ENCODE peak calls at places on chromosome 10, in four cellular contexts. M is astrocyte of the spinal cord, V is MM.1S, E is heart left ventricle. Y is an unnamed sample.

GRCh38 chr10:133388973-133389818 is 4.8 kb upstream of the MTG1 start:
- DNase-seq in M (no peak), V (peak), E (no peak), Y (no peak)

GRCh38 chr10:101495324-101495925 is 92.6 kb downstream of the POLL start:
- DNase-seq in M (no peak), V (peak), E (no peak), Y (peak)

GRCh38 chr10:13051126-13051694 is 48.8 kb upstream of the OPTN start:
- DNase-seq in M (no peak), V (no peak), E (no peak), Y (no peak)

GRCh38 chr10:28291881-28292297 is 11.0 kb downstream of the MPP7 start:
- DNase-seq in M (peak), V (no peak), E (no peak), Y (peak)

GRCh38 chr10:22246680-22247391 is 29.0 kb upstream of the EBLN1 start:
- DNase-seq in M (peak), V (no peak), E (no peak), Y (peak)

GRCh38 chr10:100775346-100775745 is 30.0 kb downstream of the PAX2 start:
- DNase-seq in M (no peak), V (no peak), E (no peak), Y (no peak)

GRCh38 chr10:130340816-130341215 is 204.6 kb downstream of the GLRX3 start:
- DNase-seq in M (no peak), V (no peak), E (no peak), Y (no peak)

GRCh38 chr10:22466763-22467334 is 121.6 kb downstream of the SPAG6 start:
- DNase-seq in M (no peak), V (no peak), E (no peak), Y (no peak)

GRCh38 chr10:89332718-89333281 is 5.0 kb downstream of the IFIT3 start:
- DNase-seq in M (no peak), V (peak), E (no peak), Y (no peak)

GRCh38 chr10:120437541-120437940 is 19.5 kb upstream of the PLPP4 start:
- DNase-seq in M (no peak), V (no peak), E (no peak), Y (no peak)

GRCh38 chr10:91707236-91707635 is 74.4 kb upstream of the PPP1R3C start:
- DNase-seq in M (no peak), V (no peak), E (no peak), Y (no peak)
- TF ChIP-seq CTCF in M (no peak), V (no peak), E (no peak), Y (no peak)

DNA sequence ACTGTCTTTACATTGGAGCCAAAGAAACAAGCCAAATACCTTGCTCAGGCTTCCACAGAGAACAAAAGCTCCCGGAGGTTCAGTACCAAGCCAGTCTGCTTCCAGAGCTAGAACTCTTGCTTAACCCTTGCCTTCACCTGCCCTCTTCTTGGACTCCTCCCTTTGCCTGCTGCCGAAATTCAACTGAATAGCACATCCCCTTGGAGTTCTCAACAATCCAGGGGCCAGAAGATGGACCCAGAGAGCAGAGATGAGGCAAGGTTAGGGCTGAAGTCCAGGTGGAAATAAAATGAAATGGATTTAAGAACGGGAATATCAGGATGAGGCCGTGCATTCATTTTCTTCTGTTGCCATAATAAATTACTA is 876 bp upstream of the PIK3AP1 start:
- DNase-seq in M (no peak), V (no peak), E (no peak), Y (no peak)
- H3K4me3 ChIP-seq in M (no peak), V (peak), E (peak), Y (no peak)

DNA sequence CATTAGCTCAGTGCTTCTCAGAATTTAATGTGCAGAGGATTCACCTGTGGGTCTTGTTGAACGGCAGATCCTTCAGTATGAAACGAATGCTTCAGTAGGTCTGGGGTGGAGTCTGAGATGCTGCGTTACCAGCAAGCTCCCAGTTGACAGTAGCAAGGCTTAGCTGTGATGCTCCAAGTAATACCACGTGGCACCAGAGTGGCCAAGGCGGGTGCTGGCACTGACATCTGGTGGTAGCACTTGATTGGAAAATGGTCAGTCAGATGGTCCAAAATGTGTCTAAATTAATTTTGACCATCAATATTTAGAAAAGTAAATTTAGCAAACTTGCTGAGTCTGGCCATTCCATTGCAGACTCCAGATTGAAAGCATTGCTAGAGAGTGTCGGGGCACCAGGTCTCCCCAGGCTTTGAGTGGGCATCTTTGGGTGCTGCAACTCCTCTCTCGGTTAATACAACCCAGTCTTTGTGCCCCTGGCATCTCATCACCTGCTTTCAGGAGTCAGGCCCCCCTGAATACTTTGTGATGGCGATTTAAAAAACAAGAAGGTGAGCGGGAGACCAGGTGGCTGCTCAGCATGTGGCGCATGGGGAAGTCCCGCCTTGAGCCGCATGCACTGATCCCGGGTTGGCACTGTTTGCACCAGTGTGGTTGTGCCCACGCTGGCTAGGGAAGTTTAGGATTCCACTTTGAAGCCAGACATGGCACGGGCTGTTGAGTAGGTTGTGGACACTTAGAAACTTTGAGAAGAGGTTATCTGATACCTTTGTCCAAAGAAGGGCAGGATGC is 130.0 kb downstream of the NT5C2 start:
- DNase-seq in M (no peak), V (no peak), E (no peak), Y (no peak)
- TF ChIP-seq CTCF in M (peak), V (no peak), E (peak), Y (no peak)

GRCh38 chr10:103851261-103851660 is 4.1 kb downstream of the SH3PXD2A start:
- DNase-seq in M (no peak), V (no peak), E (no peak), Y (no peak)

GRCh38 chr10:103847909-103848468 is 7.4 kb downstream of the SH3PXD2A start:
- DNase-seq in M (no peak), V (no peak), E (no peak), Y (no peak)

GRCh38 chr10:103849212-103849877 is 6.0 kb downstream of the SH3PXD2A start:
- DNase-seq in M (no peak), V (no peak), E (no peak), Y (no peak)

GRCh38 chr10:103850572-103850895 is 4.8 kb downstream of the SH3PXD2A start:
- DNase-seq in M (no peak), V (no peak), E (no peak), Y (no peak)

GRCh38 chr10:103849880-103850571 is 5.3 kb downstream of the SH3PXD2A start:
- DNase-seq in M (peak), V (no peak), E (no peak), Y (peak)
- H3K4me3 ChIP-seq in M (no peak), V (no peak), E (peak), Y (no peak)

DNA sequence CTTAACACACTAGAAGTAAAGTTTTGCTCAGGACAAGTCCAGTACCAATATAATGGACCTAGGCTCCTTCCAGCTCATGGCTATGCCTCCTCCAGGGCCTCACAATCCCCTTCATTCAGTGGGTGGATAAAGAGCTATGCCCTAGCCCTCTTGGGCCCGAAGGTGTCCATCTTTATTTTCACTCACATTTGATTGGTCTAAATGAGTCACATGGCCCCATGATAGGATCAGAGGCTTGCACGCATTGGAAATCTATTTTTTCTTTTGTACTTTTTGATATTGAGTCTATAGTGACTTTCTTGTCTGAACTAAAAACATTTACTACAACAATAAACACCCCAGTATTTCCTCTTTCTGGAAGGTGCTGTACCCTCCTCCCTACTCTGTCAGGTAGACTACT is 202.6 kb upstream of the CTBP2 start:
- DNase-seq in M (no peak), V (no peak), E (no peak), Y (no peak)
- TF ChIP-seq CTCF in M (no peak), V (no peak), E (no peak), Y (no peak)

GRCh38 chr10:87875929-87876571 is 12.6 kb downstream of the PTEN start:
- DNase-seq in M (no peak), V (no peak), E (no peak), Y (no peak)
- H3K4me3 ChIP-seq in M (no peak), V (no peak), E (no peak), Y (no peak)

GRCh38 chr10:124533266-124533665 is 71.6 kb downstream of the LHPP start:
- DNase-seq in M (no peak), V (no peak), E (no peak), Y (no peak)

GRCh38 chr10:124532788-124533187 is 71.2 kb downstream of the LHPP start:
- DNase-seq in M (no peak), V (no peak), E (no peak), Y (no peak)

GRCh38 chr10:124534821-124535601 is 73.4 kb downstream of the LHPP start:
- DNase-seq in M (no peak), V (no peak), E (no peak), Y (no peak)

GRCh38 chr10:124535731-124536495 is 74.3 kb downstream of the LHPP start:
- DNase-seq in M (no peak), V (no peak), E (no peak), Y (no peak)

GRCh38 chr10:124534231-124534798 is 72.7 kb downstream of the LHPP start:
- DNase-seq in M (no peak), V (no peak), E (no peak), Y (peak)
- TF ChIP-seq CTCF in M (peak), V (peak), E (peak), Y (peak)

GRCh38 chr10:3935141-3935540 is 150.1 kb upstream of the KLF6 start:
- DNase-seq in M (peak), V (peak), E (no peak), Y (peak)
- H3K4me3 ChIP-seq in M (peak), V (no peak), E (peak), Y (peak)